ENCODE peak calls at places on chromosomes 5 and 9, in seven cellular contexts. O, F, V, X, U, D and S are unnamed samples.

GRCh38 chr5:36285837-36286615 is 15.7 kb downstream of the RANBP3L start:
- DNase-seq in U (no peak), F (no peak), X (no peak), V (no peak), D (no peak), O (no peak), S (no peak)

GRCh38 chr5:68529581-68529980 is 314.0 kb downstream of the PIK3R1 start:
- DNase-seq in O (no peak), U (no peak), V (peak; percentile 60), X (no peak), F (no peak), D (no peak), S (no peak)

GRCh38 chr5:133865113-133865512 is 103.3 kb downstream of the C5orf15 start:
- DNase-seq in F (no peak), U (no peak), D (no peak), O (no peak), X (no peak), V (no peak), S (no peak)

GRCh38 chr9:6305954-6306563 is 22.1 kb upstream of the TPD52L3 start:
- DNase-seq in X (no peak), V (no peak), F (peak; percentile 59), D (no peak), U (peak; percentile 44), O (peak; percentile 33), S (peak; percentile 42)

GRCh38 chr5:138655530-138656245 is 80.5 kb upstream of the HSPA9 start:
- DNase-seq in U (no peak), X (no peak), D (no peak), V (no peak), F (peak; percentile 63), O (no peak), S (no peak)

GRCh38 chr5:139667730-139668063 is 19.5 kb downstream of the CXXC5 start:
- DNase-seq in D (no peak), U (no peak), O (no peak), V (no peak), F (no peak), X (no peak), S (no peak)

GRCh38 chr5:129971684-129972083 is 67.4 kb downstream of the CHSY3 start:
- DNase-seq in U (no peak), O (no peak), V (no peak), F (no peak), D (no peak), X (no peak), S (no peak)

GRCh38 chr5:130652178-130652577 is 512.9 kb downstream of the HINT1 start:
- DNase-seq in D (no peak), U (peak; percentile 77), F (peak; percentile 92), X (no peak), O (no peak), V (no peak), S (no peak)

GRCh38 chr5:16856531-16856930 is 79.6 kb downstream of the MYO10 start:
- DNase-seq in D (no peak), X (no peak), U (no peak), F (peak; percentile 97), V (no peak), O (no peak), S (no peak)

GRCh38 chr5:501040-501832 is 23.0 kb downstream of the SLC9A3 start:
- DNase-seq in F (no peak), D (no peak), U (no peak), X (no peak), O (no peak), V (no peak), S (no peak)

GRCh38 chr9:26723486-26723885 is 169.1 kb downstream of the CAAP1 start:
- DNase-seq in F (peak; percentile 72), U (peak; percentile 5), V (no peak), X (no peak), D (no peak), O (peak; percentile 21), S (peak; percentile 24)

GRCh38 chr9:17401858-17402257 is 177.0 kb upstream of the SH3GL2 start:
- DNase-seq in F (no peak), X (no peak), O (no peak), D (no peak), U (no peak), V (no peak), S (no peak)

GRCh38 chr9:87874320-87874655 is 8.4 kb upstream of the SPATA31E1 start:
- DNase-seq in U (no peak), V (no peak), F (no peak), D (peak; percentile 7), O (no peak), X (no peak), S (no peak)

GRCh38 chr9:15178621-15179020 is 128.4 kb downstream of the TTC39B start:
- DNase-seq in D (no peak), V (no peak), U (no peak), O (no peak), X (no peak), F (no peak), S (no peak)

GRCh38 chr9:35229779-35230143 is 68.0 kb downstream of the UNC13B start:
- DNase-seq in V (no peak), D (no peak), U (no peak), X (no peak), O (no peak), F (no peak), S (no peak)

GRCh38 chr5:1468247-1468612 is 23.0 kb upstream of the SLC6A3 start:
- DNase-seq in F (no peak), D (no peak), X (no peak), U (no peak), O (no peak), V (no peak), S (no peak)

GRCh38 chr9:134734270-134734669 is 92.7 kb downstream of the COL5A1 start:
- DNase-seq in F (peak; percentile 67), O (no peak), D (no peak), X (no peak), U (peak; percentile 60), V (no peak), S (no peak)

GRCh38 chr5:142678615-142679014 is 7.3 kb downstream of the FGF1 start:
- DNase-seq in F (no peak), X (no peak), V (no peak), O (no peak), U (no peak), D (no peak), S (no peak)

GRCh38 chr9:118418887-118419620 is 714.9 kb downstream of the TLR4 start:
- DNase-seq in F (peak; percentile 73), V (no peak), U (peak; percentile 65), O (no peak), X (no peak), D (no peak), S (no peak)

GRCh38 chr9:137866226-137867141 is 11.1 kb upstream of the CACNA1B start:
- DNase-seq in V (no peak), X (no peak), O (no peak), D (no peak), U (no peak), F (no peak), S (no peak)

GRCh38 chr5:171509467-171509866 is 90.0 kb downstream of the FGF18 start:
- DNase-seq in F (no peak), V (no peak), X (no peak), O (no peak), U (no peak), D (no peak), S (no peak)
- TF ChIP-seq CTCF in F (no peak), V (no peak), X (no peak), O (no peak), U (no peak), D (no peak), S (no peak)

GRCh38 chr5:82421119-82421518 is 143.0 kb upstream of the RPS23 start:
- DNase-seq in V (peak; percentile 43), U (peak; percentile 87), F (peak; percentile 99), O (no peak), X (no peak), D (no peak), S (no peak)
- TF ChIP-seq CTCF in V (peak; percentile 15), U (peak; percentile 25), F (peak; percentile 49), O (no peak), X (no peak), D (no peak), S (no peak)

GRCh38 chr9:79573697-79573976 is 1.9 kb downstream of the TLE4 start:
- DNase-seq in X (no peak), D (no peak), V (no peak), F (peak; percentile 27), O (no peak), U (peak; percentile 29), S (no peak)

GRCh38 chr9:79571309-79572031 is at the start of gene TLE4:
- DNase-seq in F (peak; percentile 99), X (peak; percentile 99), D (peak; percentile 100), U (peak; percentile 100), O (peak; percentile 95), V (peak; percentile 100), S (peak; percentile 94)

GRCh38 chr9:79574166-79574565 is 2.4 kb downstream of the TLE4 start:
- DNase-seq in F (no peak), O (no peak), D (no peak), U (no peak), X (no peak), V (no peak), S (no peak)

GRCh38 chr9:79572032-79572890 is 496 bp downstream of the TLE4 start:
- DNase-seq in X (peak; percentile 15), O (no peak), U (peak; percentile 54), V (no peak), F (peak; percentile 51), D (peak; percentile 38), S (peak; percentile 38)

DNA sequence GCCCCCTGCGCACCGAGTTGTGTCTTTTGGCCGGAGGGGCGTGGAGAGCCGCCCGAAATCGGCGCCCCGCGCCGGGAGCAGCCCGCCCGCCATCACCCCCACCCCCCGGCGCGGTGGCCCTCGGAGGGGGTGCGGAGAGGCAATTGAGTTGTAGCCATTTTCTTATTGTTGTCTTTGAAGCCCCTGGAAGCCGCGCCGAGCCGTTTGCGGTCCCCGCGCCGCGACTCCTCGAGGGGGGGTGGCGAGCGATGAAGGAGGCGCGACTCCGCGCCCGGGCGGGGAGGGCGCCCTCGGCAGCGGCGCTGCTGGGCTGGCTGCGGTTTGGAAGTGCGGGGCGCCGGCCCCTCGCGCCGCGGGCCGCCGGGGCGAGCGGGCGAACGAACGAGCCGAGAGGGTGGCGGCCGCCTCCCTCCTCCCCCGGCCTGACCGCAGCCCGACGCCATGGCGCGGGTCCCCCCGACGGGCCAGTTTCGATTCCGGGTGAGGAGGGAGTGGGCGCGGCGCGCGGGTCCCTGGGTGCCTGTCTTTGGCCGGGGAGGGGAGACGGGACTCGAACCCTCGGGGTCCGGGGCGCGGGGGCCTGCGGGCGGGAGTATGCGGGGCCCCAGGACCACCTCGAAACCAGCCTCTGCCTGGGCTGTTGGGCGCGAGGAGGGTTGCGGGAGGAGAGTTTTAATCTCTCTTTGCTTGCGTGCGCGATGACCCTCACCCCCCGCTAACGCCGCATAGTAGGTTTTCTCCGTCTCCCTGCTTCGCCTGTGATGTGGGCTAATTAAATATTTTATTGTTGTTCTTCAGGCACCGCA is 1.3 kb downstream of the TLE4 start:
- DNase-seq in D (peak; percentile 48), O (peak; percentile 66), U (no peak), V (no peak), X (peak; percentile 50), F (peak; percentile 30), S (peak; percentile 45)
- TF ChIP-seq CTCF in D (no peak), O (peak; percentile 31), U (no peak), V (no peak), X (no peak), F (no peak), S (peak; percentile 21)

DNA sequence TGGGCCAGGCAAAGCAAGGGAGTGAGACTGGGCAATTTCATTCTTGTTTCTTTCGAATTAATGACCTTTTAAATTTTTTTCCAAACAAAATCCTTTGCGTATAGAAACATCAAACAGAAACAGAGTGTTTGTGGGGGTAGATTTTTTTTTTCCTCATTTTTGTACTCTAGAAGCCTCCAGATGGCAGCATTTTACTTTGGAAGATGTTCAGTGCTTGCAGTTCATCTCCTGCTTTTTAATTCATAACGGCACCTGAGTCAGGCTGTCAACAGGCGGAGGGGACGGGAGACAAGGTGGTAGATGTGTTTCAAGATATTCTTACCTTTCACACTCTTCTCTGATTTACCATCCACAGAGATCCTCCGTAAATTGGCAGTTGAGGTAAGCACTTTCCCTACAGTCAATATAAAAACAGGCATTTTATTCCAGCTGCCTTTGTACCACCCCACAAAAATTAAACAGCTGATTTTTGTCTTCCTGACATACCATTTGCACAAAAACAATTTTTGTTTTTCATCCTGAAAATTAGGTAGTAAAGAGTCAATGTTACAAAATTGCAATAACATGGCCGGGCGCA is 99.5 kb upstream of the FBXL17 start:
- DNase-seq in X (no peak), F (peak; percentile 67), U (peak; percentile 13), D (no peak), O (peak; percentile 12), V (no peak), S (peak; percentile 13)
- TF ChIP-seq CTCF in X (no peak), F (peak; percentile 43), U (peak; percentile 42), D (peak; percentile 2), O (peak; percentile 42), V (peak; percentile 37), S (no peak)